ENCODE peak calls at places on chromosomes 13 and 19, in seven cellular contexts. A is T-helper 1 cell; H is stimulated activated CD4-positive, alpha-beta T cell treated with anti-CD3 and anti-CD28 coated beads, Interleukin-4, amount 100 ng/mL, for 1 hour; I is frontal cortex; K is GM06990; Y is adipocyte; E is fibroblast of the aortic adventitia. M is an unnamed sample.

GRCh38 chr19:954672-955494 is 29.0 kb downstream of the ARID3A start:
- DNase-seq in A (no peak), Y (no peak), K (peak), I (no peak), E (no peak), H (no peak), M (no peak)

GRCh38 chr19:21595185-21595584 is 89.8 kb downstream of the ZNF429 start:
- DNase-seq in E (no peak), Y (no peak), A (no peak), K (no peak), H (no peak), I (no peak), M (no peak)

GRCh38 chr19:19064811-19065745 is 1.3 kb downstream of the SLC25A42 start:
- DNase-seq in K (peak), I (no peak), E (no peak), A (peak), Y (peak), H (peak), M (no peak)

GRCh38 chr19:5961969-5962945 is 15.7 kb downstream of the RANBP3 start:
- DNase-seq in E (no peak), I (no peak), K (no peak), A (peak), Y (no peak), H (peak), M (no peak)

GRCh38 chr13:37225414-37226047 is 120.1 kb upstream of the CSNK1A1L start:
- DNase-seq in K (no peak), E (peak), A (no peak), Y (peak), I (no peak), H (no peak), M (no peak)

GRCh38 chr13:52159159-52159982 is at the start of gene NEK3:
- DNase-seq in H (peak), A (peak), E (peak), Y (peak), I (peak), K (peak), M (peak)

GRCh38 chr13:95814494-95814893 is 137.6 kb downstream of the DNAJC3 start:
- DNase-seq in I (no peak), H (no peak), A (no peak), E (no peak), K (no peak), Y (no peak), M (no peak)

GRCh38 chr13:40604135-40604534 is 62.3 kb downstream of the FOXO1 start:
- DNase-seq in K (no peak), A (no peak), H (no peak), Y (no peak), I (no peak), E (no peak), M (no peak)

GRCh38 chr19:8387688-8388611 is 2.2 kb upstream of the RAB11B start:
- DNase-seq in E (no peak), H (no peak), I (no peak), A (no peak), K (no peak), Y (no peak), M (no peak)

GRCh38 chr19:42132030-42132628 is at the start of gene POU2F2:
- DNase-seq in H (peak), A (peak), E (no peak), I (no peak), Y (peak), K (peak), M (no peak)

GRCh38 chr13:87208636-87209035 is 462.5 kb upstream of the SLITRK5 start:
- DNase-seq in A (no peak), K (no peak), E (no peak), Y (no peak), I (no peak), H (no peak), M (no peak)

GRCh38 chr19:6070179-6071102 is 39.9 kb downstream of the RFX2 start:
- DNase-seq in A (no peak), Y (no peak), K (no peak), I (no peak), H (no peak), E (no peak), M (no peak)

GRCh38 chr13:112113851-112114250 is 46.9 kb downstream of the SOX1 start:
- DNase-seq in Y (no peak), I (no peak), H (no peak), K (no peak), A (no peak), E (no peak), M (no peak)

GRCh38 chr19:11092181-11092538 is 2.9 kb downstream of the LDLR start:
- DNase-seq in H (no peak), E (peak), Y (peak), K (no peak), A (peak), I (no peak), M (no peak)

GRCh38 chr19:51407631-51408131 is 9.8 kb downstream of the SIGLEC10 start:
- DNase-seq in I (no peak), A (peak), H (peak), E (peak), Y (peak), K (no peak), M (no peak)

GRCh38 chr13:58087566-58087965 is 456.0 kb downstream of the PCDH17 start:
- DNase-seq in A (no peak), Y (no peak), E (no peak), I (no peak), K (no peak), H (no peak), M (no peak)

GRCh38 chr13:82467626-82468025 is 1414.6 kb downstream of the SLITRK1 start:
- DNase-seq in Y (no peak), I (no peak), K (no peak), A (no peak), H (no peak), E (no peak), M (no peak)

GRCh38 chr19:50718255-50719118 is 1.1 kb downstream of the SHANK1 start:
- DNase-seq in A (no peak), K (no peak), I (no peak), E (no peak), H (peak), Y (peak), M (no peak)

GRCh38 chr19:50817941-50818858 is 5.4 kb downstream of the KLK1 start:
- DNase-seq in H (peak), A (peak), K (peak), I (no peak), E (no peak), Y (peak), M (no peak)

GRCh38 chr13:20566917-20567755 is at the start of gene IFT88:
- DNase-seq in E (peak), H (peak), A (peak), K (peak), Y (peak), I (peak), M (peak)

GRCh38 chr19:6536138-6536671 is 5.4 kb downstream of the TNFSF9 start:
- DNase-seq in E (peak), I (peak), H (peak), A (peak), K (peak), Y (peak), M (no peak)

GRCh38 chr19:14473915-14474578 is 1.1 kb downstream of the PTGER1 start:
- DNase-seq in Y (no peak), A (no peak), K (no peak), I (peak), H (no peak), E (no peak), M (no peak)

GRCh38 chr13:59890064-59890463 is 273.7 kb downstream of the DIAPH3 start:
- DNase-seq in K (no peak), I (no peak), Y (peak), H (no peak), E (peak), A (no peak), M (no peak)

GRCh38 chr19:35717665-35718344 is at the start of gene KMT2B:
- DNase-seq in I (peak), E (no peak), A (no peak), H (no peak), Y (peak), K (peak), M (peak)

GRCh38 chr13:23778879-23779278 is 110.3 kb downstream of the MIPEP start:
- DNase-seq in I (no peak), A (no peak), Y (peak), K (no peak), E (no peak), H (no peak), M (no peak)

GRCh38 chr13:78603240-78603947 is at the start of gene POU4F1:
- DNase-seq in Y (no peak), E (no peak), A (peak), H (peak), I (peak), K (peak), M (no peak)

GRCh38 chr13:30690282-30691188 is 44.8 kb upstream of the ALOX5AP start:
- DNase-seq in Y (peak), A (peak), H (no peak), K (peak), E (peak), I (no peak), M (no peak)

GRCh38 chr19:18591735-18592385 is 3.3 kb downstream of the REX1BD start:
- DNase-seq in A (no peak), Y (no peak), K (no peak), E (no peak), I (no peak), H (no peak), M (no peak)

GRCh38 chr19:33286899-33287298 is 15.4 kb downstream of the CEBPA start:
- DNase-seq in K (no peak), Y (no peak), E (no peak), H (no peak), A (peak), I (no peak), M (no peak)

GRCh38 chr19:58500242-58500641 is 11.6 kb downstream of the SLC27A5 start:
- DNase-seq in A (no peak), I (no peak), K (no peak), E (no peak), Y (no peak), H (no peak), M (no peak)

GRCh38 chr19:44499559-44499958 is 763 bp downstream of the ZNF180 start:
- DNase-seq in A (no peak), K (no peak), I (no peak), E (no peak), Y (no peak), H (no peak), M (no peak)

GRCh38 chr13:85261757-85262346 is 537.4 kb downstream of the SLITRK6 start:
- DNase-seq in K (no peak), H (no peak), Y (peak), I (no peak), A (no peak), E (no peak), M (no peak)

GRCh38 chr13:52455677-52456041 is 381 bp downstream of the CKAP2 start:
- DNase-seq in I (peak), E (peak), Y (peak), H (peak), A (peak), K (peak), M (peak)

M was measured in D721Med.